ENCODE peak calls at places on chromosomes 13 and 19, in six cellular contexts. W is CD8-positive, alpha-beta T cell; C is transverse colon; I is endodermal cell; P is left lung; B is CD4-positive, CD25-positive, alpha-beta regulatory T cell. A is an unnamed sample.
A peak's percentile ranks its signal among the peaks of the same experiment; 100 is the strongest.

GRCh38 chr13:110314516-110315245 is 7.6 kb downstream of the COL4A2 start:
- DNase-seq in W (no peak), I (peak; percentile 35), C (no peak), B (no peak), P (no peak), A (peak; percentile 81)

GRCh38 chr13:101516262-101516661 is 63.8 kb downstream of the ITGBL1 start:
- DNase-seq in P (no peak), B (no peak), I (no peak), C (no peak), W (no peak), A (no peak)

GRCh38 chr13:74301200-74302063 is 167.2 kb upstream of the KLF12 start:
- DNase-seq in W (no peak), C (no peak), P (no peak), B (no peak), I (peak; percentile 50), A (no peak)

GRCh38 chr19:355134-355533 is 10.5 kb upstream of the MIER2 start:
- DNase-seq in C (no peak), I (peak; percentile 34), W (no peak), P (no peak), B (no peak), A (no peak)

GRCh38 chr13:73138276-73138950 is 79.6 kb downstream of the KLF5 start:
- DNase-seq in W (no peak), B (no peak), C (no peak), I (no peak), P (peak; percentile 34), A (no peak)

GRCh38 chr19:53037101-53038097 is 7.1 kb upstream of the ERVV-2 start:
- DNase-seq in B (no peak), W (no peak), P (peak; percentile 47), I (peak; percentile 77), C (no peak), A (peak; percentile 66)

GRCh38 chr13:98626298-98626940 is 49.5 kb upstream of the STK24 start:
- DNase-seq in P (no peak), W (no peak), I (no peak), C (no peak), B (no peak), A (no peak)

GRCh38 chr13:107069107-107069776 is 501.3 kb upstream of the ARGLU1 start:
- DNase-seq in C (no peak), W (no peak), B (no peak), P (no peak), I (no peak), A (no peak)

GRCh38 chr13:47033216-47033615 is 136.4 kb upstream of the HTR2A start:
- DNase-seq in P (no peak), B (no peak), W (no peak), I (peak; percentile 50), C (no peak), A (no peak)

GRCh38 chr19:17435218-17435617 is 13.2 kb downstream of the TMEM221 start:
- DNase-seq in I (no peak), P (no peak), C (no peak), W (no peak), B (no peak), A (no peak)

GRCh38 chr19:55654323-55654832 is 457 bp upstream of the U2AF2 start:
- DNase-seq in B (peak; percentile 99), C (peak; percentile 99), W (peak; percentile 100), P (peak; percentile 99), I (peak; percentile 100), A (peak; percentile 99)

GRCh38 chr19:48274938-48275337 is 5.1 kb downstream of the ZNF114 start:
- DNase-seq in I (no peak), B (no peak), C (no peak), W (no peak), P (no peak), A (peak; percentile 7)

GRCh38 chr13:54536112-54536511 is 1507.5 kb downstream of the OLFM4 start:
- DNase-seq in B (no peak), C (no peak), P (no peak), I (no peak), W (no peak), A (no peak)

GRCh38 chr19:38371081-38371480 is 3.3 kb upstream of the PSMD8 start:
- DNase-seq in B (no peak), C (no peak), P (no peak), W (no peak), I (no peak), A (no peak)

GRCh38 chr19:18300930-18301717 is 19.7 kb upstream of the JUND start:
- DNase-seq in C (peak; percentile 79), W (no peak), I (peak; percentile 54), B (no peak), P (peak; percentile 80), A (peak; percentile 89)

GRCh38 chr19:887072-887471 is 5.9 kb downstream of the MED16 start:
- DNase-seq in B (no peak), P (no peak), C (no peak), W (no peak), I (peak; percentile 46), A (no peak)

GRCh38 chr13:72221276-72221962 is 354.4 kb upstream of the DACH1 start:
- DNase-seq in W (no peak), P (no peak), C (peak; percentile 40), B (no peak), I (peak; percentile 93), A (peak; percentile 11)

GRCh38 chr19:1308718-1309117 is 23.0 kb downstream of the EFNA2 start:
- DNase-seq in B (no peak), W (no peak), I (no peak), P (no peak), C (no peak), A (no peak)

GRCh38 chr13:33017410-33017929 is 1.2 kb downstream of the KL start:
- DNase-seq in I (peak; percentile 76), P (no peak), W (no peak), C (peak; percentile 44), B (no peak), A (peak; percentile 43)

GRCh38 chr13:95535243-95535642 is 17.3 kb upstream of the CLDN10 start:
- DNase-seq in C (no peak), B (no peak), P (peak; percentile 36), W (no peak), I (no peak), A (no peak)

GRCh38 chr19:2385053-2385721 is 25.1 kb downstream of the TMPRSS9 start:
- DNase-seq in B (no peak), C (peak; percentile 51), W (no peak), P (no peak), I (peak; percentile 93), A (no peak)

GRCh38 chr19:1050989-1051788 is 11.3 kb downstream of the ABCA7 start:
- DNase-seq in C (no peak), W (no peak), P (no peak), I (no peak), B (no peak), A (no peak)

DNA sequence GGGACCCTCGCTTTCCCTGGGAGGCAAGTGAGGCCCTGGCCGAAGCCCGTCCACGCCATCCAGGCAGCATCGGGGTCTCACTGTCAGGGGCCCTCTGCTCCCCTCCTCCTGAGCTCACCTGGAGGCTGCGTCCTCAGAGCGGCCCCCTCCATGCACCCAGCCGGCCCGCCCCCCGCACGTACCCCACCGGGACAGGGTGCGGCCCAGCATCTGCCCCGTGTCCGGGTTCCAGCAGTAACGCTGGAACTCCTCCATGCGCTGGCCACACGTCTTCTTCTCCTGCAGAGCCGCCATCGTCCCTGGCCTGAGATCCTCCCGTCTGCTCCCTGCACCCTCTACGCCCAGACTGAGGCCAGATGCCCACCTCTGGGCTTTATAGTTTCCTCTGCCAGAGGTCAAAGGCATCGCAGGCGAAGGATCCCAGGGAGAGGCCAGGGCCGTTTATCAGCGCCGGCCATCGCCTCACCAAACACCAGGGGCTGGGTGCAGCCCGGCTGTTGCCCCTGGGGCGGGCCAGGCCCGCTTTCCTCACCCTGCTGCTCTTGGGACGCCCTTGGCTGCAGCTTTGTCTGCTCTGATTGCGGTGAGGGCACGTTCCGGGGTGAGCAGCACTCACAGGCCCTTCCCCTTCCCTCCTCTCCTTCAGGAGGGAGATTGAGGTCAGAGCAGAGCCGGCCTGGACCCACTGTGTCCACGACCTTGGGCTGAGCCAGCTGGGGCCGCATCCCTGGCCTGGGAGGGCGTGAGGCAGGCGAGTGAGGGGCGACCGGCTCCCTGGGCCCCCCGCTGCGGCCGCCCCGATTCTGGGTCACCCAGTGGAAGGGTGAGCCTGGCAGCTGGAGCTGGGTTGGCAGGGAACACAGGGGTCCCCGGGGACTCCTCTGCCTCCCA is at the start of gene ATP4B:
- DNase-seq in P (peak; percentile 19), W (no peak), C (peak; percentile 6), B (no peak), I (peak; percentile 38), A (no peak)
- H3K4me3 ChIP-seq in P (no peak within 1 kb of the TSS), W (no peak within 1 kb of the TSS), C (no peak within 1 kb of the TSS), B (no peak within 1 kb of the TSS), I (no peak within 1 kb of the TSS), A (no peak within 1 kb of the TSS)

GRCh38 chr13:68697551-68697950 is 1410.1 kb upstream of the ATXN8OS start:
- DNase-seq in W (no peak), P (no peak), B (no peak), C (no peak), I (no peak), A (no peak)
- H3K27ac ChIP-seq in W (no peak overlapping the region), P (no peak overlapping the region), B (no peak overlapping the region), C (no peak overlapping the region), I (no peak overlapping the region), A (no peak overlapping the region)

GRCh38 chr19:58000677-58001076 is 1.9 kb downstream of the ZNF606 start:
- DNase-seq in B (no peak), C (no peak), P (no peak), W (no peak), I (no peak), A (no peak)
- H3K4me3 ChIP-seq in B (peak overlapping the region; percentile 78), C (no peak overlapping the region), P (no peak overlapping the region), W (no peak overlapping the region), I (peak overlapping the region; percentile 99), A (no peak overlapping the region)

GRCh38 chr19:7488736-7489353 is at the start of gene PEX11G:
- DNase-seq in B (peak; percentile 85), I (peak; percentile 95), C (peak; percentile 96), W (peak; percentile 90), P (peak; percentile 90), A (peak; percentile 98)

GRCh38 chr19:7492142-7493055 is 3.6 kb upstream of the PEX11G start:
- DNase-seq in P (peak; percentile 62), W (no peak), I (no peak), C (no peak), B (no peak), A (no peak)

GRCh38 chr19:7489609-7490044 is 792 bp upstream of the PEX11G start:
- DNase-seq in B (no peak), W (no peak), C (peak; percentile 61), I (peak; percentile 57), P (no peak), A (no peak)

GRCh38 chr19:7497292-7497691 is 8.5 kb upstream of the PEX11G start:
- DNase-seq in P (no peak), I (peak; percentile 75), C (no peak), B (no peak), W (no peak), A (no peak)

GRCh38 chr19:7494416-7495098 is 5.7 kb upstream of the PEX11G start:
- DNase-seq in C (no peak), W (no peak), P (no peak), B (no peak), I (no peak), A (peak; percentile 51)
- H3K27ac ChIP-seq in C (peak overlapping the region; percentile 63), W (no peak overlapping the region), P (peak overlapping the region; percentile 74), B (no peak overlapping the region), I (peak overlapping the region; percentile 75), A (peak overlapping the region; percentile 90)

GRCh38 chr13:26061947-26062346 is 10.1 kb upstream of the SHISA2 start:
- DNase-seq in C (no peak), B (no peak), I (no peak), P (no peak), W (no peak), A (no peak)
- H3K4me3 ChIP-seq in C (no peak overlapping the region), B (no peak overlapping the region), I (no peak overlapping the region), P (no peak overlapping the region), W (no peak overlapping the region), A (no peak overlapping the region)

A was measured in right cardiac atrium.